ENCODE peak calls at places on chromosome 17, in five cellular contexts. N is foreskin fibroblast, G is right atrium auricular region, R is psoas muscle, K is progenitor cell of endocrine pancreas. E is an unnamed sample.

GRCh38 chr17:39547713-39548478 is 59.8 kb downstream of the NEUROD2 start:
- DNase-seq in K (peak; percentile 62), R (peak; percentile 62), G (peak; percentile 76), N (peak; percentile 26), E (no peak)

GRCh38 chr17:42584880-42585279 is 7.4 kb upstream of the PSMC3IP start:
- DNase-seq in G (no peak), R (no peak), K (no peak), N (no peak), E (no peak)

GRCh38 chr17:67289174-67289876 is 44.3 kb upstream of the HELZ start:
- DNase-seq in K (no peak), R (peak; percentile 83), N (peak; percentile 45), G (peak; percentile 83), E (no peak)

GRCh38 chr17:68424861-68425260 is 32.4 kb downstream of the WIPI1 start:
- DNase-seq in N (no peak), K (no peak), R (no peak), G (no peak), E (no peak)

GRCh38 chr17:27320222-27320560 is 26.3 kb downstream of the WSB1 start:
- DNase-seq in K (no peak), R (no peak), N (no peak), G (no peak), E (no peak)

GRCh38 chr17:75524971-75525805 is at the start of gene LLGL2:
- DNase-seq in G (no peak), R (peak; percentile 70), N (no peak), K (peak; percentile 89), E (no peak)

GRCh38 chr17:41498276-41498675 is 7.1 kb downstream of the KRT13 start:
- DNase-seq in R (no peak), G (no peak), N (no peak), K (no peak), E (no peak)

GRCh38 chr17:43398724-43399595 is at the start of gene ARL4D:
- DNase-seq in R (peak; percentile 89), N (peak; percentile 73), G (peak; percentile 93), K (peak; percentile 66), E (no peak)

GRCh38 chr17:57406981-57407286 is 150.6 kb downstream of the MSI2 start:
- DNase-seq in N (no peak), K (no peak), R (no peak), G (no peak), E (no peak)

GRCh38 chr17:62807812-62808575 is at the start of gene MARCHF10:
- DNase-seq in N (no peak), K (peak; percentile 43), R (no peak), G (peak; percentile 30), E (no peak)

GRCh38 chr17:37701424-37702020 is 43.3 kb downstream of the HNF1B start:
- DNase-seq in N (no peak), K (no peak), R (no peak), G (no peak), E (no peak)

GRCh38 chr17:71801301-71801700 is 319.5 kb upstream of the SOX9 start:
- DNase-seq in R (no peak), K (no peak), G (no peak), N (peak; percentile 21), E (no peak)

DNA sequence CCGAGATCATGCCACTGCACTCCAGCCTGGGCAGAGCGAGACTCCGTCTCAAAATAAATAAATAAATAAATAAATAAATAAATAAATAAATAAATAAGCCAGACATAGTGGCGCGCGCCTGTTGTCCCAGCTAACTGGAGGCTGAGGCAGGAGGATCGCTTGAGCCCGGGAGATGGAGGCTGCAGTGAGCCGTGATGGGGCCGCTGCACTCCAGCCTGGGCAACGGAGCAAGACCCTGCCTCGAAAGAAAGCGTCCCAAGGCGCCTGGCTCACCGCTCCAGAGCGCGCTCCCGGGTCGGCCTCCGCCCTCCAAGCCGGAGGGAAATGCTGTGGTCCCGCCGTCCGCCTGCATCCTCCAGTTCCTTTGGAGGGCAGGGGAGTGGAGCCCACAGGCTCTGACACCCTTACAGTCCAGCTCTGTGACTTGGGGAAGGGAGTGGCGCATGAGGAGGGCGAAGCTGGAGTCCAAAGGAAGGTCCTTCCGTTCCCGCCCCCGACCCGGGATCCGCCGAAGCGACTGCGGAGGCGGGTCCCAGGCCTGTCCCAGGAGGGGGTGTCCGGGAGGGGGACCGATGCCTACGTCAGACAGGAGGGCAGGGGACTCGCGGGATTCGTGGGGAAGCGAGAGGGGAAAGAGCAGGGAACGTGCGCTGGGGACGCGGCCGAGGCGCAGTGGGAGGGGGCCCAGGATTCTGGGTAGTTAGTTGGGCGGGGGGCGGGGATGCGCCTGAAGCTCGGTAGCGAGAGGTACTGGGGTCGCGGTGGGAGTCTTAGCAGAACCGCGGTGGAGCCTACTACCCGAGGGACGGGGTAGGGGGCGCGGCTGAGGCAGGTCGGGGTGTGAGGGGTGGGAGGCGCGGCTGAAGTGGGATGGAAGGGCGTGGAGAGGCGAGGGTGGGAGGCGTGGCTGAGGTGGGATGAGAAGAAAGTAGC is 8.4 kb upstream of the TRPV2 start:
- DNase-seq in R (peak; percentile 47), G (no peak), N (no peak), K (peak; percentile 53), E (no peak)
- TF ChIP-seq CTCF in R (no peak), G (no peak), N (no peak), K (peak; percentile 22), E (no peak)

GRCh38 chr17:6713130-6713917 is at the start of gene SLC13A5:
- DNase-seq in K (peak; percentile 72), N (no peak), R (peak; percentile 36), G (peak; percentile 5), E (no peak)
- TF ChIP-seq CTCF in K (peak; percentile 72), N (peak; percentile 6), R (peak; percentile 23), G (no peak), E (peak; percentile 50)

DNA sequence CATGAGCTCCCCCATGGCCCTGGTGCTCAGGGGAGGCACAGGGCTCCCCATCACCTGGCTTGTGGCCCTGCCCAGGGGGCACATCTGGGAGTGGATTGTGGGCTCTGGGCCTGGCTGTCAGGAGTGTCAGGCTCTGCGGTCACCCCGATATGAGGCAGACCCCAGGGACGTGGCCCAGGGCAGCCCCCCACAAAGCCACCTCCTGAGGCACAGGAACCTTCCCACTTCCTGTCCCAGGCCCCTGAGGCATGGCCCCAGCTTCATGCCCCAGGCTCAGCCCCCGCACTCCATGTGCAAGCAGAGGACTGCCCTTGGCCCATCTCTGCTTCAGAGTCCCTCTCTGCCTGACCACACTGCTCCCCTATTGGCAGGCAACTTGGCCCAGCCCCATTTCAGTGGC is 160.3 kb downstream of the PCTP start:
- DNase-seq in R (no peak), G (no peak), K (no peak), N (no peak), E (no peak)
- TF ChIP-seq CTCF in R (no peak), G (no peak), K (no peak), N (no peak), E (no peak)

GRCh38 chr17:47801176-47801765 is 20.3 kb downstream of the OSBPL7 start:
- DNase-seq in G (no peak), N (no peak), K (no peak), R (no peak), E (no peak)
- TF ChIP-seq CTCF in G (no peak), N (no peak), K (no peak), R (no peak), E (no peak)

GRCh38 chr17:16418684-16419066 is 3.3 kb downstream of the TRPV2 start:
- DNase-seq in R (no peak), G (no peak), K (no peak), N (no peak), E (no peak)

GRCh38 chr17:16417896-16418683 is 2.7 kb downstream of the TRPV2 start:
- DNase-seq in N (no peak), R (no peak), K (no peak), G (no peak), E (no peak)

GRCh38 chr17:16419074-16419928 is 3.9 kb downstream of the TRPV2 start:
- DNase-seq in N (peak; percentile 86), K (no peak), R (no peak), G (peak; percentile 74), E (peak; percentile 38)

GRCh38 chr17:16417399-16417798 is 2.0 kb downstream of the TRPV2 start:
- DNase-seq in N (no peak), R (no peak), G (no peak), K (no peak), E (no peak)

DNA sequence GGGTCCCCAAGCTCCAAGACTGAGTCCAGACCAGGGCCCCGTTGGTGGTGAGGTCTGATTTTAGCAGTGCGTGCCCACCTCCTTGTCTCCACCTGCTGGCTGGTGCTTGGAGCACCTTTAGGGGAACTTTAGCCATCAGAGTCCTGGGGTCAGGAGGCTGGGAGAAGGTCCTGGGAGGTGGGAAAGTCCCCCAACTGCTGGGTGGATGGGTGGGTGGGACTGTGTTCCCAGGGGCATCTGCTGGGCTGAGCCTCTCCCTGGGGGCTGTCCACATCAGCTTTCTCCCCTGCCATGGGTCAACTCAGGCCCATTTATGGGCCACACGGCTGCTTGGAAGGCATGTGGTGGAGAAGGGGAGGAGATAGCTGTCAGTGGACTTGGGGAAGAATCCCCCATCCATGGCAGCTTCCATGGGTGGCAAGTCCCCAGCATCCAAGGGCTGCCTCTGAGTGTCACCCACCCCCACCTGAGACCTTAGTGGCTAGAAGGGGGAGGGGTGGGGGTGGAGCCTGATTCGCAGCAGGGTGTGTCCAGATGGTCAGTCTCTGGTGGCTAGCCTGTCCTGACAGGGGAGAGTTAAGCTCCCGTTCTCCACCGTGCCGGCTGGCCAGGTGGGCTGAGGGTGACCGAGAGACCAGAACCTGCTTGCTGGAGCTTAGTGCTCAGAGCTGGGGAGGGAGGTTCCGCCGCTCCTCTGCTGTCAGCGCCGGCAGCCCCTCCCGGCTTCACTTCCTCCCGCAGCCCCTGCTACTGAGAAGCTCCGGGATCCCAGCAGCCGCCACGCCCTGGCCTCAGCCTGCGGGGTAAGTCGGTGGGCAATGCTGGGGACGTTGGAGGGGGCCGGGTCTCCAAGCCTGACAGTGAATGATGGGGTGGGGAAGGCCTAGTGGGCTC is at the start of gene TRPV2:
- DNase-seq in R (no peak), G (no peak), K (no peak), N (no peak), E (no peak)
- TF ChIP-seq CTCF in R (peak; percentile 39), G (peak; percentile 16), K (peak; percentile 44), N (no peak), E (peak; percentile 22)

DNA sequence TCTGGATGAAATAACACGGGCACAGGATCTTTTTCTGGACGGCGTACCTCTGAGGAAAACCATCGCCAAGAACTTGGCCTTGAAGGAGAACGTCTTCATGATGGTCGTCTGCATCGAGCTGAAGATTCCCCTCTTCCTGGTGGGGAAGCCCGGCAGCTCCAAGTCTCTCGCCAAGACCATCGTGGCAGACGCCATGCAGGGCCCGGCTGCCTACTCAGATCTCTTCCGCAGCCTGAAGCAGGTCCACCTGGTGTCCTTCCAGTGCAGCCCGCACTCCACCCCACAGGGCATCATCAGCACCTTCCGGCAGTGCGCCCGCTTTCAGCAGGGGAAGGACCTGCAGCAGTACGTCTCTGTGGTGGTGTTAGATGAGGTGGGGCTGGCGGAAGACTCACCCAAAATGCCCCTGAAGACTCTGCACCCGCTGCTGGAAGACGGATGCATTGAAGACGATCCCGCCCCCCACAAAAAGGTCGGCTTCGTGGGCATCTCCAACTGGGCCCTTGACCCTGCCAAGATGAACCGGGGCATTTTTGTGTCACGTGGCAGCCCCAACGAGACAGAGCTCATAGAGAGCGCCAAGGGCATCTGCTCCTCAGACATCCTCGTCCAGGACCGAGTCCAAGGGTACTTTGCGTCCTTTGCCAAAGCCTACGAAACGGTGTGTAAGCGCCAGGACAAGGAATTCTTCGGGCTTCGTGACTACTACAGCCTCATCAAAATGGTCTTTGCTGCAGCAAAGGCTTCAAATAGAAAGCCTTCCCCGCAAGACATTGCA is 68.3 kb upstream of the ENDOV start:
- DNase-seq in R (no peak), N (no peak), K (no peak), G (no peak), E (no peak)
- TF ChIP-seq CTCF in R (no peak), N (no peak), K (no peak), G (no peak), E (no peak)